ENCODE peak calls at places on chromosomes 4 and X, in five cellular contexts. O is hepatocyte, N is pancreas, W is brain microvascular endothelial cell, P is upper lobe of right lung. R is an unnamed sample.

GRCh38 chr4:91280551-91281290 is 1023.0 kb upstream of the GRID2 start:
- DNase-seq in O (no peak), N (no peak), W (no peak), P (no peak), R (no peak)

GRCh38 chr4:90580271-90580825 is 453.2 kb downstream of the CCSER1 start:
- DNase-seq in O (no peak), N (no peak), W (no peak), P (no peak), R (no peak)

GRCh38 chr4:181761130-181761529 is 482.1 kb upstream of the TENM3 start:
- DNase-seq in O (no peak), N (no peak), W (peak), P (no peak), R (no peak)

GRCh38 chr4:154560824-154561231 is 2.0 kb upstream of the FGB start:
- DNase-seq in O (no peak), N (no peak), W (peak), P (no peak), R (no peak)

GRCh38 chr4:169050308-169050707 is 40.3 kb upstream of the CBR4 start:
- DNase-seq in O (no peak), N (no peak), W (no peak), P (no peak), R (no peak)

GRCh38 chr4:23333946-23334878 is 555.6 kb downstream of the PPARGC1A start:
- DNase-seq in O (peak), N (no peak), W (peak), P (no peak), R (no peak)

GRCh38 chr4:186719925-186720694 is 3.5 kb downstream of the FAT1 start:
- DNase-seq in O (peak), N (no peak), W (peak), P (no peak), R (no peak)

GRCh38 chr4:76968937-76969336 is 19.4 kb downstream of the SEPTIN11 start:
- DNase-seq in O (no peak), N (no peak), W (no peak), P (no peak), R (no peak)

GRCh38 chrX:119398974-119399771 is at the start of gene SLC25A43:
- DNase-seq in O (peak), N (peak), W (no peak), P (peak), R (no peak)

GRCh38 chr4:70743728-70744127 is 22.0 kb downstream of the RUFY3 start:
- DNase-seq in O (no peak), N (no peak), W (no peak), P (no peak), R (no peak)

GRCh38 chr4:5753766-5754528 is 42.9 kb downstream of the EVC start:
- DNase-seq in O (peak), N (no peak), W (peak), P (peak), R (no peak)

GRCh38 chr4:88143504-88143903 is 14.9 kb downstream of the ABCG2 start:
- DNase-seq in O (peak), N (no peak), W (peak), P (no peak), R (no peak)

GRCh38 chr4:108029321-108029720 is 39.6 kb downstream of the HADH start:
- DNase-seq in O (no peak), N (no peak), W (no peak), P (no peak), R (no peak)

GRCh38 chr4:159368320-159368719 is 265.4 kb downstream of the RAPGEF2 start:
- DNase-seq in O (no peak), N (no peak), W (no peak), P (no peak), R (no peak)

GRCh38 chr4:860561-860960 is 34.6 kb upstream of the CPLX1 start:
- DNase-seq in O (no peak), N (no peak), W (no peak), P (peak), R (no peak)

DNA sequence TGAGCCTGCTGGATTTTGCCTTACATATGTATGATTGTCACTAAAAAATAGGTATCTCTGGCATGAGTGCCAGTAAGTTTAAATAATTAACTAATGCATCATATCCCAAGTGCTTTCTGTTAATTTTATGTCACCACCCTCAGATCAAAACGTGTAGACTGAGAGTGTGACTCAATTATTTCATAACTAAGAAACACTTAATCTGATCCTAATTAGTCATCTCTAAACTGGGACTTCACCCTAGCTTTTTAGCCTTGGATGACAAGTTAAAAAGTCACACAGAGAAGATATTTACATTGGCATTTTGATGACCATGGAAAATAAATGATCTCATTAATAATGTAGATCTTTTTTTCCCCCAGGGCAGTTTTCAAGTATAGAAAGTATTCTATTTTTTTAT is 23.1 kb upstream of the SLC6A14 start:
- DNase-seq in O (no peak), N (no peak), W (no peak), P (no peak), R (no peak)
- H3K27ac ChIP-seq in O (no peak), N (no peak), W (no peak), P (no peak), R (no peak)

GRCh38 chrX:107827137-107827831 is 1.6 kb downstream of the MID2 start:
- DNase-seq in O (peak), N (no peak), W (no peak), P (no peak), R (no peak)
- H3K27ac ChIP-seq in O (peak), N (peak), W (peak), P (peak), R (peak)

GRCh38 chr4:150355858-150356455 is 226.0 kb upstream of the MAB21L2 start:
- DNase-seq in O (no peak), N (no peak), W (no peak), P (no peak), R (no peak)

GRCh38 chr4:150357829-150358228 is 224.1 kb upstream of the MAB21L2 start:
- DNase-seq in O (no peak), N (no peak), W (no peak), P (no peak), R (no peak)

GRCh38 chr4:150358691-150359090 is 223.3 kb upstream of the MAB21L2 start:
- DNase-seq in O (no peak), N (no peak), W (no peak), P (no peak), R (no peak)

GRCh38 chr4:150354214-150354796 is 227.6 kb upstream of the MAB21L2 start:
- DNase-seq in O (no peak), N (no peak), W (no peak), P (no peak), R (no peak)

GRCh38 chr4:150355404-150355803 is 226.5 kb upstream of the MAB21L2 start:
- DNase-seq in O (no peak), N (no peak), W (no peak), P (no peak), R (no peak)
- H3K27ac ChIP-seq in O (no peak), N (no peak), W (no peak), P (no peak), R (no peak)

GRCh38 chr4:68466751-68467150 is 19.5 kb downstream of the TMPRSS11E start:
- DNase-seq in O (no peak), N (no peak), W (no peak), P (no peak), R (no peak)

GRCh38 chr4:68461790-68462189 is 14.5 kb downstream of the TMPRSS11E start:
- DNase-seq in O (no peak), N (no peak), W (no peak), P (no peak), R (no peak)

GRCh38 chr4:68465058-68465457 is 17.8 kb downstream of the TMPRSS11E start:
- DNase-seq in O (no peak), N (no peak), W (no peak), P (no peak), R (no peak)

GRCh38 chr4:68466185-68466584 is 18.9 kb downstream of the TMPRSS11E start:
- DNase-seq in O (no peak), N (no peak), W (peak), P (no peak), R (no peak)

DNA sequence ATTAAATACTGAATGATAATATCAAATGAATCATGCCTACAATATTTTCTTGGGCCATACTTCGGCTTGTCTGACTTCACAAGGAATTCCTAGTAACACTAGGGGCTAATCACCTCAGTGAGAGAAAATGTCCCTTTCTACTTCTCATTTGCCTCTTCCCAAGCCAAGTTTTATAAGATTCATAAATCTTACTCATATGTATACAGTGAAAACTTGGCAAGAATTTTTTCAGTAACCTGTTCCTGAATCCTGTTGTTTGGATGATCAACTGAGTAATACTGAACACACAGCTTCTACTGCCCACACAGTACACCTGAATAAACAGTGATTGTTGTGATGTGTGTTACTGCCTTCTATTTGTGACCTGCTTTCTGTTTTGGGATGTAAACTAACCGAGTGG is 16.5 kb downstream of the TMPRSS11E start:
- DNase-seq in O (no peak), N (no peak), W (no peak), P (no peak), R (no peak)
- H3K27ac ChIP-seq in O (no peak), N (no peak), W (no peak), P (no peak), R (no peak)

DNA sequence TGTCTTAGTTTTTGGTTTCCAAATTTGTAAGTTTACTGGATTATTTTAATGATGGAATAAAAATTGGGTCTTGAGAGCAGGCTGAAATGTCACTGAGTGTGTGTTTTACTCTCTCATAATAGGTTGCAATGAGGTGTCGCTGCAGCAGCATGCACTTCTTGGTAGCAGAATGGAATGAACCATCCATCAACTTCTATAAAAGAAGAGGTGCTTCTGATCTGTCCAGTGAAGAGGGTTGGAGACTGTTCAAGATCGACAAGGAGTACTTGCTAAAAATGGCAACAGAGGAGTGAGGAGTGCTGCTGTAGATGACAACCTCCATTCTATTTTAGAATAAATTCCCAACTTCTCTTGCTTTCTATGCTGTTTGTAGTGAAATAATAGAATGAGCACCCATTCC is 2.6 kb downstream of the SAT1 start:
- DNase-seq in O (no peak), N (no peak), W (no peak), P (no peak), R (no peak)
- H3K27ac ChIP-seq in O (peak), N (peak), W (no peak), P (peak), R (no peak)